ENCODE peak calls at places on chromosome 17, in four cellular contexts. One of them, this sample, is unnamed.

GRCh38 chr17:17151541-17151940 is 54.6 kb downstream of the PLD6 start:
- DNase-seq in WTC11: no peak
- DNase-seq in SK-N-SH: no peak
- DNase-seq in K562: no peak
- DNase-seq in this sample: no peak

GRCh38 chr17:6700948-6701307 is 12.2 kb downstream of the SLC13A5 start:
- DNase-seq in WTC11: no peak
- DNase-seq in SK-N-SH: no peak
- DNase-seq in K562: no peak
- DNase-seq in this sample: no peak

GRCh38 chr17:76994237-76994637 is 126.0 kb downstream of the MGAT5B start:
- DNase-seq in WTC11: no peak
- DNase-seq in SK-N-SH: no peak
- DNase-seq in K562: no peak
- DNase-seq in this sample: no peak

GRCh38 chr17:27158390-27158789 is 135.5 kb upstream of the WSB1 start:
- DNase-seq in WTC11: no peak
- DNase-seq in SK-N-SH: no peak
- DNase-seq in K562: no peak
- DNase-seq in this sample: no peak

GRCh38 chr17:77237232-77238008 is 96.7 kb downstream of the SEC14L1 start:
- DNase-seq in WTC11: no peak
- DNase-seq in SK-N-SH: no peak
- DNase-seq in K562: no peak
- DNase-seq in this sample: no peak

GRCh38 chr17:83057397-83057761 is 22.0 kb upstream of the METRNL start:
- DNase-seq in WTC11: no peak
- DNase-seq in SK-N-SH: peak
- DNase-seq in K562: no peak
- DNase-seq in this sample: no peak

GRCh38 chr17:48537316-48537715 is 6.5 kb upstream of the HOXB1 start:
- DNase-seq in WTC11: no peak
- DNase-seq in SK-N-SH: no peak
- DNase-seq in K562: no peak
- DNase-seq in this sample: no peak

GRCh38 chr17:2181206-2181983 is 122.2 kb downstream of the SMG6 start:
- DNase-seq in WTC11: no peak
- DNase-seq in SK-N-SH: no peak
- DNase-seq in K562: no peak
- DNase-seq in this sample: no peak

GRCh38 chr17:75365931-75366275 is 39.6 kb downstream of the GRB2 start:
- DNase-seq in WTC11: no peak
- DNase-seq in SK-N-SH: no peak
- DNase-seq in K562: no peak
- DNase-seq in this sample: no peak

GRCh38 chr17:28724500-28725165 is 1.4 kb downstream of the TLCD1 start:
- DNase-seq in WTC11: no peak
- DNase-seq in SK-N-SH: no peak
- DNase-seq in K562: peak
- DNase-seq in this sample: no peak

GRCh38 chr17:42877037-42877436 is 23.6 kb upstream of the G6PC1 start:
- DNase-seq in WTC11: no peak
- DNase-seq in SK-N-SH: no peak
- DNase-seq in K562: no peak
- DNase-seq in this sample: no peak

DNA sequence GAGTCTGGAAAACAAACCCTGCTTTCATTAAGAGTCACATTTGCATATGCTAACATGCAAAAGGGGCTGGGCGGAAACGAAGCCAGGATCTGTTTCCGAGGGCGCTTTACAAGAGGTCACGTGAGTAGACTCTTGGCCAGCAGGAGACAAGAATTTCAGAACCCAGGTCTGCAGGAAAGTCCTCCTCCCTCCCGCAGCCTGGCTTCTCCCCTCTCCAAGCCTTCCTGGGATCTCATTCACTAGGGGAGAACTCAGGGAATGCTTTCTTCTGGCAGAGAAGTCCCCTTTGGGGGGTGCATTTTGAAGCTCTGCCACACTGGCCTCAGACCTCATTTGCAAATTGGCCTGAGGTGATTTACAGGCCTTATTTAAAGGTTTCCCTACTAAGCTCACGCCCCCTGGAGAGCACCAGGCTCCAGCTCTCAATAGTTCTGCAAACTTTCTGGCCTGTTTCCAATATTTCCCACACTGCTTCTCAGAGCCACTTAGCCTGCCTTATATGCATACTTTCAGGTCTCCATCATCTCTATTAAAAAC is 57.2 kb upstream of the CACNG5 start:
- DNase-seq in WTC11: peak
- DNase-seq in SK-N-SH: no peak
- DNase-seq in K562: no peak
- DNase-seq in this sample: peak
- TF ChIP-seq TEAD4 in WTC11: no peak
- TF ChIP-seq TEAD4 in SK-N-SH: no peak
- TF ChIP-seq TEAD4 in K562: no peak
- TF ChIP-seq TEAD4 in this sample: peak

GRCh38 chr17:44014437-44015172 is at the start of gene TMEM101:
- DNase-seq in WTC11: peak
- DNase-seq in SK-N-SH: peak
- DNase-seq in K562: peak
- DNase-seq in this sample: peak
- TF ChIP-seq TEAD4 in WTC11: peak
- TF ChIP-seq TEAD4 in SK-N-SH: no peak
- TF ChIP-seq TEAD4 in K562: no peak
- TF ChIP-seq TEAD4 in this sample: no peak

GRCh38 chr17:50177476-50177875 is 11.7 kb downstream of the SGCA start:
- DNase-seq in WTC11: no peak
- DNase-seq in SK-N-SH: no peak
- DNase-seq in K562: no peak
- DNase-seq in this sample: no peak

GRCh38 chr17:50176559-50177471 is 11.0 kb downstream of the SGCA start:
- DNase-seq in WTC11: no peak
- DNase-seq in SK-N-SH: no peak
- DNase-seq in K562: no peak
- DNase-seq in this sample: no peak

GRCh38 chr17:50180593-50180992 is 14.8 kb downstream of the SGCA start:
- DNase-seq in WTC11: no peak
- DNase-seq in SK-N-SH: no peak
- DNase-seq in K562: no peak
- DNase-seq in this sample: no peak

GRCh38 chr17:50180066-50180465 is 14.3 kb downstream of the SGCA start:
- DNase-seq in WTC11: no peak
- DNase-seq in SK-N-SH: no peak
- DNase-seq in K562: no peak
- DNase-seq in this sample: no peak

DNA sequence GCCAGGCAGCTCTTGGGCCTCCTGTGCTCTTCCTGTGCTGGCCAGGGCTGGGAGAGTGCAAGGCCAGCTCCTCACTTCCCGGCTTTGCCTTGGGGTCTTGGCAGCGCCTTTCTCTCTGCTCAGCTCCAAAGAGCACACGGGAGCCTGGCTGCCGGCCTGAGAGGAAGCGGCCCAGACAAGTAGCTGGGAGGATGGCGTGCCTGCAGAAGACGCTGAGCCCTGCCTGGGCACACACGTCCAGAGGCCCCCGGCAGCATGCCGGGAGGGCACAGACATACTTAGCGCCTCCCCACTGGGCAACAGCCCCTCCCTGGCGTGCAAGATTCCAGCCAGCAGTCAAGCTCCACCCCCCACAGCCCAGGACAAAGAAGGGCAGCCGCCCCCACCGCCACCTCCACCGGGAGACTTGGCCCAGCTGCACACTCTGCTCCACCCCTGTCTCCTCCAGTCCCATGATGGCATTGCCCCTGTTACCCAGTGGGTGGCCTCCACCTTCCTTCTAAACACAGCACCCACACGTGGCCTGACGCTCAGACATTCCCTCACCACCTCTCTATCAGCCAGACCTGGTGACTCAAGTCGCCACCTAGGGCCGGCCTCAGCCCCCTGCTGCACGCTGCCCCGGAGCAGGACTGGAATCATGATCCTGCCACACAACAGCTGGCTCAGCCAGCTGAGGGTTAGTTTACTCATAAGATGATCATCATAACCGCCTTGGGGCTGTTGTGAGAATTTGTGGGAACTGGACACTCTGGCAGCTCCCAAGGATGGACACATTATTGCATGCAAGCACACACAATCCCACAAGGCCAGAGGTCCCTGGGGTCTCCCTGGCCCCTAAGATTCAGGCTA is 12.4 kb downstream of the SGCA start:
- DNase-seq in WTC11: peak
- DNase-seq in SK-N-SH: peak
- DNase-seq in K562: peak
- DNase-seq in this sample: peak
- TF ChIP-seq TEAD4 in WTC11: no peak
- TF ChIP-seq TEAD4 in SK-N-SH: peak
- TF ChIP-seq TEAD4 in K562: no peak
- TF ChIP-seq TEAD4 in this sample: peak

DNA sequence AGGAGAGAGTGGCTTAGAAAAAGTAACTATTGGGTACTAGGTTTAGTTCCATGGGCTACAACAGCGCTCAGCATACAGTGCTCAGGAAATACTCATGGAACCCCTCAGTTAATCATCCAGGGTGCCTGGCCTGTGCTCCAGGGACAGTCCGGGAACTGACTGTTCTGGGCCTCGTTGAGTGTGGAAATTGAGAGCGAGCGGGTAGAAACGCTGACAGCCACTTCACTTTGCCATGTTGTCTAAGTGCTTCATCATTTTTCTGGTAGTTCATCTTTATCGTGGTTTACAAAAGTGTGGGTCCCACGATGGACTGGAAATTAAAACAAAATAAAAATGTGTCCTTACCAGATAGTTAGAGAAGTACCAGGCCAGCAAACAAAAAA is 31.6 kb upstream of the DNAH17 start:
- DNase-seq in WTC11: no peak
- DNase-seq in SK-N-SH: no peak
- DNase-seq in K562: no peak
- DNase-seq in this sample: no peak
- TF ChIP-seq TEAD4 in WTC11: no peak
- TF ChIP-seq TEAD4 in SK-N-SH: no peak
- TF ChIP-seq TEAD4 in K562: no peak
- TF ChIP-seq TEAD4 in this sample: no peak

GRCh38 chr17:1039511-1040215 is 42.7 kb downstream of the TIMM22 start:
- DNase-seq in WTC11: no peak
- DNase-seq in SK-N-SH: no peak
- DNase-seq in K562: no peak
- DNase-seq in this sample: no peak
- TF ChIP-seq TEAD4 in WTC11: no peak
- TF ChIP-seq TEAD4 in SK-N-SH: no peak
- TF ChIP-seq TEAD4 in K562: no peak
- TF ChIP-seq TEAD4 in this sample: no peak

DNA sequence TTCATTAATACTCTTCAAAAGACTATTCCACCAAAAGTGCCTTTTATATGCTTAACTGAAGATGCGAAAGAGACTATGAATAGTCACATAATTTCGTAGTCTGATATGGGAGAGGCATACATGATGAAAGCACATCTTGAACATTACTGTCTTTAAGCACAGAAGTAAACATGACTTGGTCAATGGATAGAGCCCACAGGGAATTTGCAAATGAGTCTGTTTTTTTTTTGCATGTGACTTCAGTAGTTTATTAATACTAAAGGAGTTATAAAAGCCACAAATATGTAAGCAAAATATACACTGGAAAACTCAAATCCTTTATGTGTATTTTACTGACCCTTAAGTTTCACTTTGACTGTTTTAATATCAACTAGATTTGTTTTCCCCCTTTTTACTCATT is 15.9 kb downstream of the ADPRM start:
- DNase-seq in WTC11: no peak
- DNase-seq in SK-N-SH: no peak
- DNase-seq in K562: no peak
- DNase-seq in this sample: no peak
- TF ChIP-seq TEAD4 in WTC11: no peak
- TF ChIP-seq TEAD4 in SK-N-SH: no peak
- TF ChIP-seq TEAD4 in K562: no peak
- TF ChIP-seq TEAD4 in this sample: no peak

GRCh38 chr17:38509008-38509771 is 80.9 kb downstream of the ARHGAP23 start:
- DNase-seq in WTC11: peak
- DNase-seq in SK-N-SH: peak
- DNase-seq in K562: peak
- DNase-seq in this sample: peak

GRCh38 chr17:38510424-38511125 is 82.3 kb downstream of the ARHGAP23 start:
- DNase-seq in WTC11: peak
- DNase-seq in SK-N-SH: peak
- DNase-seq in K562: peak
- DNase-seq in this sample: peak

GRCh38 chr17:38509772-38510423 is 81.6 kb downstream of the ARHGAP23 start:
- DNase-seq in WTC11: peak
- DNase-seq in SK-N-SH: no peak
- DNase-seq in K562: no peak
- DNase-seq in this sample: no peak

GRCh38 chr17:38511126-38512108 is 83.2 kb downstream of the ARHGAP23 start:
- DNase-seq in WTC11: no peak
- DNase-seq in SK-N-SH: no peak
- DNase-seq in K562: no peak
- DNase-seq in this sample: no peak

DNA sequence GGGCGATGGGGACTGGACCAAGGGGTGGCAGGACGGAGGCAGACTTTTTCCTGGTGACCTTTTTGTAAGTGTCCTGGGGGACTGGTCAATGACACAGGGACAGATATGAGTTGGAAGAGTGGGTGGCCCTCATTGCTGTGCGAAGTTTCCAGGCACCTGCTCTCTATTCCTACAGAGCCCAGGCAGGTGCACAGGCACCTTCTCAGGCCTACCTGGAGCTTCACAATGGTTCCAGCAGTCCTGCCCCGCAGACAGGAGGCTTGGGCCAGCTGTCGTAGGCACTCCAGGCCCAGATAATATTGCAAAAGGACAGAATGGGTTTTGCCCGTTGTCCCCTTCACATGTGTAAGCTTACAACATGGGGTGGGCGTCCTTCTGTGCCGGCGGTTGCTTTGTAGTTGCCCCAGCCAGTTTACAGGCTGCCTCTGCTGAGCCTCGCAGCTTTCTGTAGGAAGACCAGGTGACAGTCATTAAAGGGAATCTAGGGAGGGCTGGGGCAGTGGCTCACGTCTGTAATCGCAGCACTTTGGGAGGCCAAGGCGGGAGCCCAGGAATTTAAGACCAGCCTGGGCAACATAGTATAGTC is 84.3 kb downstream of the ARHGAP23 start:
- DNase-seq in WTC11: no peak
- DNase-seq in SK-N-SH: no peak
- DNase-seq in K562: no peak
- DNase-seq in this sample: no peak
- TF ChIP-seq TEAD4 in WTC11: no peak
- TF ChIP-seq TEAD4 in SK-N-SH: no peak
- TF ChIP-seq TEAD4 in K562: no peak
- TF ChIP-seq TEAD4 in this sample: no peak

DNA sequence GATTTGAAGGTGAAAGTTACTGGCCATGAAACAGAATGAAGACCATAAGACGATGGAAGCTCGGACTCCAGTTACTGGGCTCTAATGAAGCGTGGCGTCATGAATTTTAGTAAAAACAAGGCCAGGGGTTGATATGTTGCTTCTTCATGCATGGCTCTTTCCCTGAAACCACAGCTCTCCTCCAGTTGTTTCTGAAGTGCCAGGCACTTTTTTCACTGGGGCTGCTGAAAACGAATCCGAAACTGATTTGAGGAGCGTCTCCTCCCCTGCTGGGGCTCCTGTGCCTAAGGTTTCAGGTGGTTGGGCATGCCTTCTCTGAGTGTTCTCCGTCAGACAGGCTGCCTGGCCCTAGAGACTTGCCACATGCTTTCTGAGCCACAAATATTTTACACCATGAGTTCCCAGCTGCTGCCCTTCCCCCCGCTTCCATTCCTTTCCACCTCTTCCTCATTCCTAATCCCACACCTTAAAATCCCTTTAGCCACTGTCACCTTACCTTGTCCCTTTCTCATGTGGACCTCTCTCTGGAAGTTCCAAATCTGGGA is 3.7 kb upstream of the MYL4 start:
- DNase-seq in WTC11: peak
- DNase-seq in SK-N-SH: no peak
- DNase-seq in K562: no peak
- DNase-seq in this sample: no peak
- TF ChIP-seq TEAD4 in WTC11: no peak
- TF ChIP-seq TEAD4 in SK-N-SH: no peak
- TF ChIP-seq TEAD4 in K562: no peak
- TF ChIP-seq TEAD4 in this sample: no peak